ENCODE peak calls at places on chromosomes 11 and 22, in nine cellular contexts. U is activated CD4-positive, CD25-positive, alpha-beta regulatory T cell; J is T-helper 9 cell; L is CD4-positive, alpha-beta T cell; V is GM19239; R is dorsolateral prefrontal cortex; G is Calu3; X is coronary artery; F is upper lobe of right lung. C is an unnamed sample.

GRCh38 chr11:8329961-8330361 is 66.3 kb upstream of the LMO1 start:
- DNase-seq in F (no peak), L (no peak), X (no peak), R (no peak), U (no peak), V (no peak), J (no peak), G (no peak), C (no peak)

GRCh38 chr11:23976776-23977380 is 520.0 kb upstream of the LUZP2 start:
- DNase-seq in J (no peak), U (no peak), X (no peak), V (no peak), R (no peak), G (no peak), L (no peak), F (no peak), C (no peak)

GRCh38 chr11:29482510-29482909 is 534.3 kb downstream of the KCNA4 start:
- DNase-seq in R (no peak), F (no peak), X (no peak), G (no peak), J (no peak), L (no peak), V (no peak), U (no peak), C (no peak)

GRCh38 chr22:37196539-37197450 is 8.7 kb upstream of the C1QTNF6 start:
- DNase-seq in U (no peak), J (no peak), L (no peak), X (peak), R (no peak), G (peak), V (no peak), F (peak), C (no peak)

GRCh38 chr11:60700689-60701508 is 1.5 kb downstream of the MS4A8 start:
- DNase-seq in X (no peak), F (no peak), R (no peak), V (no peak), U (no peak), G (peak), J (no peak), L (no peak), C (no peak)

GRCh38 chr11:61472282-61472681 is 36.3 kb upstream of the LRRC10B start:
- DNase-seq in G (no peak), U (no peak), F (peak), J (no peak), L (no peak), R (no peak), V (no peak), X (peak), C (no peak)

GRCh38 chr11:70471254-70471653 is 72.9 kb downstream of the CTTN start:
- DNase-seq in X (no peak), J (no peak), R (no peak), G (peak), F (peak), U (no peak), L (no peak), V (peak), C (no peak)

GRCh38 chr22:17601031-17601430 is 27.5 kb downstream of the ATP6V1E1 start:
- DNase-seq in R (no peak), V (no peak), U (no peak), G (no peak), L (no peak), X (no peak), J (no peak), F (no peak), C (no peak)

GRCh38 chr22:20750461-20751184 is 23.3 kb upstream of the SERPIND1 start:
- DNase-seq in V (peak), U (no peak), X (no peak), J (no peak), L (no peak), F (peak), G (peak), R (peak), C (peak)

GRCh38 chr11:106621479-106621878 is 396.8 kb downstream of the GUCY1A2 start:
- DNase-seq in L (no peak), R (no peak), V (no peak), G (no peak), F (no peak), J (no peak), X (no peak), U (no peak), C (no peak)

GRCh38 chr22:49349181-49349835 is 478.4 kb downstream of the BRD1 start:
- DNase-seq in U (no peak), L (no peak), F (peak), G (no peak), J (no peak), R (no peak), V (no peak), X (no peak), C (no peak)

GRCh38 chr11:125063429-125064043 is 431 bp downstream of the SLC37A2 start:
- DNase-seq in J (no peak), U (no peak), R (no peak), V (no peak), G (no peak), F (no peak), X (peak), L (no peak), C (no peak)

GRCh38 chr11:72643547-72643946 is 30.7 kb downstream of the PDE2A start:
- DNase-seq in J (no peak), X (peak), G (peak), V (no peak), L (no peak), F (no peak), U (no peak), R (no peak), C (no peak)

GRCh38 chr11:109421981-109422590 is at the start of gene C11orf87:
- DNase-seq in X (no peak), V (no peak), U (no peak), L (no peak), R (peak), J (no peak), F (peak), G (no peak), C (no peak)

GRCh38 chr11:119081682-119082081 is 3.0 kb upstream of the HMBS start:
- DNase-seq in V (no peak), X (no peak), U (no peak), L (no peak), F (no peak), G (no peak), J (no peak), R (peak), C (no peak)

GRCh38 chr22:37060801-37061610 is 9.5 kb downstream of the KCTD17 start:
- DNase-seq in V (peak), R (no peak), U (no peak), X (no peak), F (no peak), L (no peak), J (no peak), G (no peak), C (no peak)

GRCh38 chr22:32852346-32853251 is 51.1 kb downstream of the TIMP3 start:
- DNase-seq in G (no peak), V (no peak), J (no peak), U (no peak), F (no peak), R (no peak), L (no peak), X (peak), C (no peak)

GRCh38 chr11:125214466-125215204 is 50.1 kb downstream of the PKNOX2 start:
- DNase-seq in F (no peak), V (no peak), U (no peak), R (no peak), L (no peak), J (no peak), X (no peak), G (no peak), C (no peak)

GRCh38 chr22:30947163-30947820 is 21.3 kb downstream of the MORC2 start:
- DNase-seq in V (no peak), G (no peak), R (peak), F (no peak), L (no peak), U (no peak), J (no peak), X (no peak), C (no peak)

GRCh38 chr11:34650528-34650927 is 29.6 kb downstream of the EHF start:
- DNase-seq in G (no peak), X (no peak), J (peak), U (no peak), L (peak), R (no peak), F (no peak), V (peak), C (peak)

GRCh38 chr11:119852741-119853140 is 123.7 kb upstream of the NECTIN1 start:
- DNase-seq in L (no peak), X (no peak), J (no peak), R (no peak), F (no peak), G (no peak), U (no peak), V (no peak), C (no peak)

GRCh38 chr22:17077255-17077654 is 7.5 kb upstream of the IL17RA start:
- DNase-seq in U (no peak), G (no peak), L (no peak), X (no peak), V (no peak), R (no peak), F (no peak), J (no peak), C (no peak)

GRCh38 chr11:112593440-112593839 is 332.8 kb upstream of the PLET1 start:
- DNase-seq in V (no peak), X (no peak), F (no peak), L (no peak), R (no peak), J (no peak), G (no peak), U (no peak), C (no peak)

GRCh38 chr11:33072465-33072864 is 33.1 kb downstream of the TCP11L1 start:
- DNase-seq in V (no peak), L (no peak), G (no peak), J (no peak), U (no peak), F (no peak), R (no peak), X (no peak), C (no peak)

GRCh38 chr22:28053871-28054621 is 135.0 kb upstream of the PITPNB start:
- DNase-seq in X (no peak), G (no peak), L (no peak), U (no peak), V (no peak), F (no peak), R (no peak), J (no peak), C (no peak)

GRCh38 chr22:43867839-43868652 is 5.7 kb upstream of the SULT4A1 start:
- DNase-seq in X (no peak), U (no peak), F (peak), V (peak), J (peak), L (no peak), R (peak), G (peak), C (no peak)

GRCh38 chr11:122769126-122769780 is 69.0 kb upstream of the CRTAM start:
- DNase-seq in X (no peak), V (no peak), L (no peak), F (no peak), J (no peak), U (no peak), G (no peak), R (no peak), C (no peak)

GRCh38 chr11:43947003-43947500 is 4.6 kb downstream of the C11orf96 start:
- DNase-seq in R (no peak), F (no peak), J (no peak), G (no peak), L (no peak), U (no peak), X (peak), V (no peak), C (no peak)

GRCh38 chr11:48081151-48082010 is 101.0 kb downstream of the PTPRJ start:
- DNase-seq in F (no peak), V (no peak), X (peak), J (no peak), U (no peak), G (no peak), L (no peak), R (peak), C (no peak)

GRCh38 chr11:3041699-3042098 is 15.5 kb downstream of the CARS1 start:
- DNase-seq in F (no peak), U (no peak), L (no peak), X (no peak), R (no peak), G (no peak), V (no peak), J (no peak), C (no peak)

GRCh38 chr11:94060401-94060800 is 39.2 kb downstream of the HEPHL1 start:
- DNase-seq in G (no peak), V (no peak), X (no peak), J (no peak), L (no peak), F (no peak), R (no peak), U (no peak), C (no peak)

GRCh38 chr11:70233511-70233919 is 30.4 kb downstream of the FADD start:
- DNase-seq in V (no peak), L (no peak), J (no peak), F (no peak), U (no peak), G (peak), X (no peak), R (no peak), C (no peak)

GRCh38 chr11:122742350-122742749 is 86.8 kb downstream of the UBASH3B start:
- DNase-seq in J (no peak), X (no peak), L (no peak), F (no peak), V (no peak), G (no peak), R (no peak), U (no peak), C (no peak)

GRCh38 chr11:12244156-12244555 is 133.2 kb upstream of the PARVA start:
- DNase-seq in X (no peak), R (peak), L (no peak), G (no peak), J (no peak), F (no peak), U (no peak), V (no peak), C (no peak)

GRCh38 chr11:2508793-2509192 is 64.0 kb downstream of the KCNQ1 start:
- DNase-seq in L (no peak), R (no peak), U (no peak), F (no peak), X (peak), V (no peak), G (no peak), J (no peak), C (no peak)

GRCh38 chr11:80925291-80925690 is 1484.5 kb upstream of the TENM4 start:
- DNase-seq in X (no peak), R (no peak), V (no peak), G (no peak), F (no peak), U (no peak), L (no peak), J (no peak), C (no peak)

GRCh38 chr22:42296381-42296853 is 26.0 kb upstream of the TCF20 start:
- DNase-seq in F (no peak), J (no peak), R (peak), X (no peak), U (no peak), G (peak), L (no peak), V (no peak), C (no peak)

GRCh38 chr11:62500066-62501035 is 46.3 kb downstream of the AHNAK start:
- DNase-seq in F (no peak), X (no peak), G (no peak), L (no peak), U (no peak), R (no peak), J (no peak), V (no peak), C (no peak)

C was measured in GM12878.